ENCODE peak calls at places on chromosomes 16 and 17, in ten cellular contexts. B is NT2/D1; Q is naive thymus-derived CD4-positive, alpha-beta T cell; U is cardiac fibroblast; N is CD8-positive, alpha-beta memory T cell; H is fibroblast of mammary gland; G is colonic mucosa; V is OCI-LY7; A is NCI-H1092; L is EL. T is an unnamed sample.

GRCh38 chr16:78118469-78119025 is 19.1 kb downstream of the WWOX start:
- DNase-seq in B (no peak), Q (no peak), U (no peak), N (no peak), H (no peak), G (no peak), V (no peak), A (no peak), L (no peak), T (no peak)

GRCh38 chr17:2808367-2809335 is 12.4 kb downstream of the RAP1GAP2 start:
- DNase-seq in B (no peak), Q (no peak), U (no peak), N (no peak), H (no peak), G (no peak), V (no peak), A (no peak), L (no peak), T (no peak)

GRCh38 chr16:15972046-15972868 is 22.8 kb downstream of the ABCC1 start:
- DNase-seq in B (no peak), Q (no peak), U (no peak), N (no peak), H (no peak), G (no peak), V (no peak), A (no peak), L (peak; percentile 44), T (no peak)

GRCh38 chr16:11236855-11237254 is 19.1 kb downstream of the SOCS1 start:
- DNase-seq in B (no peak), Q (no peak), U (no peak), N (no peak), H (no peak), G (no peak), V (no peak), A (no peak), L (no peak), T (no peak)

GRCh38 chr16:13997933-13998332 is 73.2 kb upstream of the MRTFB start:
- DNase-seq in B (no peak), Q (no peak), U (no peak), N (no peak), H (no peak), G (peak; percentile 42), V (peak; percentile 92), A (no peak), L (no peak), T (no peak)

GRCh38 chr17:68182940-68183551 is 64.8 kb upstream of the AMZ2 start:
- DNase-seq in B (no peak), Q (no peak), U (no peak), N (peak; percentile 72), H (no peak), G (no peak), V (peak; percentile 92), A (no peak), L (no peak), T (no peak)

GRCh38 chr16:4087990-4088577 is 28.2 kb downstream of the ADCY9 start:
- DNase-seq in B (no peak), Q (no peak), U (no peak), N (no peak), H (no peak), G (no peak), V (no peak), A (no peak), L (no peak), T (no peak)

GRCh38 chr16:80583466-80583865 is 42.7 kb downstream of the DYNLRB2 start:
- DNase-seq in B (no peak), Q (no peak), U (peak; percentile 76), N (no peak), H (peak; percentile 78), G (no peak), V (no peak), A (no peak), L (peak; percentile 79), T (peak; percentile 72)

GRCh38 chr17:44872131-44872768 is 24.6 kb downstream of the HIGD1B start:
- DNase-seq in B (no peak), Q (no peak), U (no peak), N (no peak), H (no peak), G (no peak), V (no peak), A (peak; percentile 64), L (no peak), T (peak; percentile 5)

GRCh38 chr17:18235743-18236256 is 10.4 kb downstream of the LLGL1 start:
- DNase-seq in B (no peak), Q (no peak), U (peak; percentile 54), N (no peak), H (peak; percentile 65), G (no peak), V (no peak), A (no peak), L (peak; percentile 96), T (peak; percentile 72)

GRCh38 chr17:77409282-77410161 is 268.8 kb downstream of the SEC14L1 start:
- DNase-seq in B (no peak), Q (no peak), U (peak; percentile 70), N (peak; percentile 65), H (peak; percentile 68), G (peak; percentile 66), V (peak; percentile 77), A (no peak), L (peak; percentile 82), T (peak; percentile 68)

GRCh38 chr17:17504341-17505140 is 8.3 kb upstream of the RASD1 start:
- DNase-seq in B (no peak), Q (no peak), U (no peak), N (no peak), H (no peak), G (no peak), V (no peak), A (no peak), L (no peak), T (no peak)

GRCh38 chr17:15882058-15882720 is 62.7 kb upstream of the ADORA2B start:
- DNase-seq in B (no peak), Q (no peak), U (no peak), N (no peak), H (no peak), G (no peak), V (no peak), A (no peak), L (no peak), T (no peak)

GRCh38 chr17:49939318-49939717 is 29.7 kb upstream of the DLX4 start:
- DNase-seq in B (no peak), Q (no peak), U (no peak), N (no peak), H (no peak), G (no peak), V (no peak), A (no peak), L (no peak), T (no peak)

GRCh38 chr16:6977291-6977690 is 355.4 kb upstream of the RBFOX1 start:
- DNase-seq in B (no peak), Q (no peak), U (no peak), N (no peak), H (no peak), G (no peak), V (no peak), A (no peak), L (no peak), T (no peak)

GRCh38 chr16:81692571-81692970 is 86.5 kb upstream of the PLCG2 start:
- DNase-seq in B (no peak), Q (no peak), U (no peak), N (no peak), H (no peak), G (no peak), V (no peak), A (no peak), L (no peak), T (no peak)

GRCh38 chr16:79365687-79366086 is 234.8 kb downstream of the MAF start:
- DNase-seq in B (no peak), Q (no peak), U (no peak), N (no peak), H (no peak), G (no peak), V (no peak), A (no peak), L (no peak), T (no peak)

GRCh38 chr17:79852748-79853147 is 13.5 kb upstream of the CBX4 start:
- DNase-seq in B (no peak), Q (no peak), U (peak; percentile 40), N (no peak), H (peak; percentile 50), G (no peak), V (no peak), A (no peak), L (peak; percentile 32), T (peak; percentile 57)

GRCh38 chr17:5413682-5414081 is 5.8 kb downstream of the NUP88 start:
- DNase-seq in B (no peak), Q (no peak), U (peak; percentile 87), N (no peak), H (peak; percentile 96), G (peak; percentile 29), V (no peak), A (no peak), L (peak; percentile 90), T (peak; percentile 95)

GRCh38 chr17:67110619-67111018 is 66.3 kb downstream of the CACNG1 start:
- DNase-seq in B (no peak), Q (no peak), U (no peak), N (no peak), H (no peak), G (no peak), V (no peak), A (no peak), L (no peak), T (no peak)

GRCh38 chr16:57960310-57960709 is 10.6 kb downstream of the CNGB1 start:
- DNase-seq in B (no peak), Q (no peak), U (no peak), N (no peak), H (no peak), G (no peak), V (no peak), A (no peak), L (no peak), T (no peak)

GRCh38 chr17:37392024-37392590 is 14.5 kb downstream of the ACACA start:
- DNase-seq in B (no peak), Q (no peak), U (peak; percentile 92), N (no peak), H (peak; percentile 83), G (no peak), V (no peak), A (no peak), L (peak; percentile 95), T (peak; percentile 52)

GRCh38 chr16:82963653-82964052 is 336.9 kb downstream of the CDH13 start:
- DNase-seq in B (no peak), Q (no peak), U (no peak), N (no peak), H (no peak), G (no peak), V (no peak), A (peak; percentile 86), L (no peak), T (no peak)

GRCh38 chr16:19688396-19689024 is 29.5 kb downstream of the KNOP1 start:
- DNase-seq in B (no peak), Q (no peak), U (no peak), N (no peak), H (no peak), G (no peak), V (no peak), A (no peak), L (no peak), T (no peak)

GRCh38 chr17:63356275-63356905 is 89.7 kb downstream of the CYB561 start:
- DNase-seq in B (no peak), Q (no peak), U (peak; percentile 94), N (no peak), H (peak; percentile 99), G (no peak), V (no peak), A (no peak), L (peak; percentile 94), T (peak; percentile 97)

GRCh38 chr17:29292992-29293889 is 707 bp downstream of the NUFIP2 start:
- DNase-seq in B (no peak), Q (peak; percentile 34), U (peak; percentile 47), N (peak; percentile 55), H (peak; percentile 50), G (peak; percentile 69), V (peak; percentile 76), A (peak; percentile 54), L (peak; percentile 69), T (peak; percentile 84)

GRCh38 chr17:57455063-57455914 is 199.0 kb downstream of the MSI2 start:
- DNase-seq in B (no peak), Q (no peak), U (peak; percentile 28), N (no peak), H (no peak), G (no peak), V (peak; percentile 51), A (no peak), L (no peak), T (no peak)

GRCh38 chr16:5056347-5056746 is 9.4 kb downstream of the C16orf89 start:
- DNase-seq in B (no peak), Q (no peak), U (peak; percentile 43), N (no peak), H (peak; percentile 27), G (peak; percentile 46), V (peak; percentile 45), A (no peak), L (peak; percentile 32), T (peak; percentile 46)

T was measured in GM23248.